ENCODE peak calls at places on chromosome 13, in eight cellular contexts. One of them, this sample, is unnamed.

GRCh38 chr13:66992183-66992582 is 238.0 kb downstream of the PCDH9 start:
- DNase-seq in stomach: no peak
- DNase-seq in CD4-positive, CD25-positive, alpha-beta regulatory T cell: no peak
- DNase-seq in heart right ventricle: no peak
- DNase-seq in H9: no peak
- DNase-seq in pancreas: no peak
- DNase-seq in effector memory CD4-positive, alpha-beta T cell: no peak
- DNase-seq in mesendoderm: no peak
- DNase-seq in this sample: no peak

GRCh38 chr13:98033277-98034247 is 80.1 kb downstream of the IPO5 start:
- DNase-seq in H9: no peak
- DNase-seq in CD4-positive, CD25-positive, alpha-beta regulatory T cell: no peak
- DNase-seq in effector memory CD4-positive, alpha-beta T cell: no peak
- DNase-seq in heart right ventricle: no peak
- DNase-seq in stomach: no peak
- DNase-seq in pancreas: no peak
- DNase-seq in mesendoderm: peak
- DNase-seq in this sample: no peak

GRCh38 chr13:23941216-23941615 is 43.9 kb upstream of the C1QTNF9B start:
- DNase-seq in effector memory CD4-positive, alpha-beta T cell: no peak
- DNase-seq in CD4-positive, CD25-positive, alpha-beta regulatory T cell: no peak
- DNase-seq in mesendoderm: no peak
- DNase-seq in pancreas: no peak
- DNase-seq in stomach: no peak
- DNase-seq in H9: no peak
- DNase-seq in heart right ventricle: no peak
- DNase-seq in this sample: no peak

GRCh38 chr13:35518337-35518736 is 41.8 kb upstream of the MAB21L1 start:
- DNase-seq in pancreas: no peak
- DNase-seq in heart right ventricle: no peak
- DNase-seq in CD4-positive, CD25-positive, alpha-beta regulatory T cell: no peak
- DNase-seq in effector memory CD4-positive, alpha-beta T cell: no peak
- DNase-seq in mesendoderm: no peak
- DNase-seq in H9: no peak
- DNase-seq in stomach: no peak
- DNase-seq in this sample: no peak

GRCh38 chr13:112943309-112944125 is 25.5 kb upstream of the MCF2L start:
- DNase-seq in heart right ventricle: peak
- DNase-seq in effector memory CD4-positive, alpha-beta T cell: no peak
- DNase-seq in stomach: peak
- DNase-seq in CD4-positive, CD25-positive, alpha-beta regulatory T cell: peak
- DNase-seq in pancreas: peak
- DNase-seq in H9: peak
- DNase-seq in mesendoderm: peak
- DNase-seq in this sample: peak

GRCh38 chr13:27822873-27823311 is 30.6 kb downstream of the GSX1 start:
- DNase-seq in pancreas: no peak
- DNase-seq in H9: no peak
- DNase-seq in mesendoderm: no peak
- DNase-seq in CD4-positive, CD25-positive, alpha-beta regulatory T cell: peak
- DNase-seq in heart right ventricle: no peak
- DNase-seq in effector memory CD4-positive, alpha-beta T cell: no peak
- DNase-seq in stomach: no peak
- DNase-seq in this sample: no peak

GRCh38 chr13:92573467-92574057 is 653.0 kb upstream of the GPC6 start:
- DNase-seq in mesendoderm: peak
- DNase-seq in pancreas: no peak
- DNase-seq in H9: peak
- DNase-seq in heart right ventricle: no peak
- DNase-seq in stomach: no peak
- DNase-seq in effector memory CD4-positive, alpha-beta T cell: no peak
- DNase-seq in CD4-positive, CD25-positive, alpha-beta regulatory T cell: peak
- DNase-seq in this sample: peak

GRCh38 chr13:85690368-85690767 is 108.9 kb downstream of the SLITRK6 start:
- DNase-seq in H9: no peak
- DNase-seq in pancreas: no peak
- DNase-seq in mesendoderm: no peak
- DNase-seq in stomach: no peak
- DNase-seq in CD4-positive, CD25-positive, alpha-beta regulatory T cell: no peak
- DNase-seq in heart right ventricle: no peak
- DNase-seq in effector memory CD4-positive, alpha-beta T cell: no peak
- DNase-seq in this sample: no peak

GRCh38 chr13:20424959-20425358 is 100.7 kb downstream of the CRYL1 start:
- DNase-seq in H9: no peak
- DNase-seq in stomach: no peak
- DNase-seq in pancreas: no peak
- DNase-seq in effector memory CD4-positive, alpha-beta T cell: no peak
- DNase-seq in mesendoderm: no peak
- DNase-seq in heart right ventricle: no peak
- DNase-seq in CD4-positive, CD25-positive, alpha-beta regulatory T cell: no peak
- DNase-seq in this sample: no peak

GRCh38 chr13:112793545-112794445 is 104.0 kb downstream of the ATP11A start:
- DNase-seq in effector memory CD4-positive, alpha-beta T cell: no peak
- DNase-seq in heart right ventricle: no peak
- DNase-seq in CD4-positive, CD25-positive, alpha-beta regulatory T cell: no peak
- DNase-seq in pancreas: no peak
- DNase-seq in stomach: peak
- DNase-seq in H9: no peak
- DNase-seq in mesendoderm: no peak
- DNase-seq in this sample: no peak

GRCh38 chr13:39811696-39812095 is 156.2 kb downstream of the COG6 start:
- DNase-seq in CD4-positive, CD25-positive, alpha-beta regulatory T cell: no peak
- DNase-seq in heart right ventricle: no peak
- DNase-seq in pancreas: no peak
- DNase-seq in effector memory CD4-positive, alpha-beta T cell: no peak
- DNase-seq in H9: no peak
- DNase-seq in mesendoderm: no peak
- DNase-seq in stomach: no peak
- DNase-seq in this sample: no peak

GRCh38 chr13:39811051-39811450 is 155.6 kb downstream of the COG6 start:
- DNase-seq in pancreas: no peak
- DNase-seq in H9: no peak
- DNase-seq in effector memory CD4-positive, alpha-beta T cell: no peak
- DNase-seq in stomach: no peak
- DNase-seq in mesendoderm: no peak
- DNase-seq in heart right ventricle: no peak
- DNase-seq in CD4-positive, CD25-positive, alpha-beta regulatory T cell: no peak
- DNase-seq in this sample: no peak

GRCh38 chr13:39816936-39817335 is 161.5 kb downstream of the COG6 start:
- DNase-seq in mesendoderm: no peak
- DNase-seq in CD4-positive, CD25-positive, alpha-beta regulatory T cell: no peak
- DNase-seq in heart right ventricle: no peak
- DNase-seq in effector memory CD4-positive, alpha-beta T cell: no peak
- DNase-seq in pancreas: no peak
- DNase-seq in H9: no peak
- DNase-seq in stomach: no peak
- DNase-seq in this sample: no peak

GRCh38 chr13:39818953-39819352 is 163.5 kb downstream of the COG6 start:
- DNase-seq in H9: no peak
- DNase-seq in heart right ventricle: no peak
- DNase-seq in effector memory CD4-positive, alpha-beta T cell: no peak
- DNase-seq in stomach: no peak
- DNase-seq in mesendoderm: no peak
- DNase-seq in pancreas: no peak
- DNase-seq in CD4-positive, CD25-positive, alpha-beta regulatory T cell: no peak
- DNase-seq in this sample: no peak

GRCh38 chr13:39815345-39816111 is 160.1 kb downstream of the COG6 start:
- DNase-seq in heart right ventricle: no peak
- DNase-seq in pancreas: no peak
- DNase-seq in H9: no peak
- DNase-seq in stomach: no peak
- DNase-seq in mesendoderm: no peak
- DNase-seq in CD4-positive, CD25-positive, alpha-beta regulatory T cell: no peak
- DNase-seq in effector memory CD4-positive, alpha-beta T cell: no peak
- DNase-seq in this sample: no peak
- H3K27ac ChIP-seq in heart right ventricle: no peak
- H3K27ac ChIP-seq in pancreas: no peak
- H3K27ac ChIP-seq in H9: no peak
- H3K27ac ChIP-seq in stomach: no peak
- H3K27ac ChIP-seq in mesendoderm: no peak
- H3K27ac ChIP-seq in CD4-positive, CD25-positive, alpha-beta regulatory T cell: no peak
- H3K27ac ChIP-seq in effector memory CD4-positive, alpha-beta T cell: no peak
- H3K27ac ChIP-seq in this sample: no peak

GRCh38 chr13:22086593-22086992 is 415.7 kb downstream of the FGF9 start:
- DNase-seq in effector memory CD4-positive, alpha-beta T cell: no peak
- DNase-seq in H9: no peak
- DNase-seq in pancreas: no peak
- DNase-seq in CD4-positive, CD25-positive, alpha-beta regulatory T cell: no peak
- DNase-seq in heart right ventricle: no peak
- DNase-seq in mesendoderm: no peak
- DNase-seq in stomach: no peak
- DNase-seq in this sample: no peak
- H3K27ac ChIP-seq in effector memory CD4-positive, alpha-beta T cell: no peak
- H3K27ac ChIP-seq in H9: no peak
- H3K27ac ChIP-seq in pancreas: no peak
- H3K27ac ChIP-seq in CD4-positive, CD25-positive, alpha-beta regulatory T cell: no peak
- H3K27ac ChIP-seq in heart right ventricle: no peak
- H3K27ac ChIP-seq in mesendoderm: no peak
- H3K27ac ChIP-seq in stomach: no peak
- H3K27ac ChIP-seq in this sample: no peak

GRCh38 chr13:73168226-73168992 is 109.6 kb downstream of the KLF5 start:
- DNase-seq in H9: no peak
- DNase-seq in pancreas: no peak
- DNase-seq in heart right ventricle: no peak
- DNase-seq in mesendoderm: no peak
- DNase-seq in effector memory CD4-positive, alpha-beta T cell: no peak
- DNase-seq in stomach: no peak
- DNase-seq in CD4-positive, CD25-positive, alpha-beta regulatory T cell: no peak
- DNase-seq in this sample: no peak
- H3K27ac ChIP-seq in H9: no peak
- H3K27ac ChIP-seq in pancreas: no peak
- H3K27ac ChIP-seq in heart right ventricle: no peak
- H3K27ac ChIP-seq in mesendoderm: no peak
- H3K27ac ChIP-seq in effector memory CD4-positive, alpha-beta T cell: no peak
- H3K27ac ChIP-seq in stomach: peak
- H3K27ac ChIP-seq in CD4-positive, CD25-positive, alpha-beta regulatory T cell: no peak
- H3K27ac ChIP-seq in this sample: no peak

DNA sequence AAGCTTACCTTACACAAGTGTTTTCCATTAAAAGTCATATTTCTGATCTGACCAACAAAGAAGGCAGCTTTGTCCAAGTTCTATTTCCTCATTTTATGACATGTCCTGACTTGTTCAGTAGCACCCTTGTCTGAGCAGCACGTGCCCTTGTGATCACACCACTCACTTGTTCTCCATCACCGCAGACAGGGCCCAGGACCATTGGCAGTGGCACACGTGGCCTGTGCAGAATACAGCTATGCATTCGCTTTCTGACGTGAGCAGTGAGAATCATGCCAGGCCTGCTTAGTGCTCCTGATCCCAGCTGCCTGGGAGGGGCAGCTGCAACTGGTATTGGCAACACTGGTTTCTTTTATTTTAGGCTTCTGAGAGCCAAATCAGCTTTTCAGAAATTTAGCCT is 134.2 kb downstream of the FRY start:
- DNase-seq in pancreas: no peak
- DNase-seq in CD4-positive, CD25-positive, alpha-beta regulatory T cell: no peak
- DNase-seq in heart right ventricle: peak
- DNase-seq in H9: no peak
- DNase-seq in mesendoderm: no peak
- DNase-seq in effector memory CD4-positive, alpha-beta T cell: no peak
- DNase-seq in stomach: no peak
- DNase-seq in this sample: peak
- H3K27ac ChIP-seq in pancreas: no peak
- H3K27ac ChIP-seq in CD4-positive, CD25-positive, alpha-beta regulatory T cell: no peak
- H3K27ac ChIP-seq in heart right ventricle: peak
- H3K27ac ChIP-seq in H9: no peak
- H3K27ac ChIP-seq in mesendoderm: no peak
- H3K27ac ChIP-seq in effector memory CD4-positive, alpha-beta T cell: no peak
- H3K27ac ChIP-seq in stomach: no peak
- H3K27ac ChIP-seq in this sample: peak

DNA sequence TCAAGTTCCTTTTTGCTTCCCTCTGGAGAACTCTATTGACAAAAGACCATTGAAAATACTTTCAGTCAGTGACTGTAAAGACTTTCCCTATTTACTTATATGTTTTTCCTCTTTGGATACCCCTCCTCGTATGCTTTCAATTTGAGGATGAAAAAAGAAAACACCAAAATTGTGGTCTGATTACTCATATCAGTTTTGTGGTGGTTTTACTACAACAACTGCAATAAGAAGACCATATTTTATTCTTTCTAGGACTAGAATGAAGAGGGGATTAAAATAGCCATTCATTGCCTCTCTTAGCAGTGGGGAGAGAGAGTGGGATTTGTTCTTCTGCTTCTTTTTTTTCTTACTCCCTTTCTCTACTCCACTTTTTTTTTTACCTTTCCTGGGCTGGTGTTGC is 113.1 kb downstream of the ESD start:
- DNase-seq in H9: no peak
- DNase-seq in effector memory CD4-positive, alpha-beta T cell: no peak
- DNase-seq in CD4-positive, CD25-positive, alpha-beta regulatory T cell: no peak
- DNase-seq in pancreas: no peak
- DNase-seq in heart right ventricle: no peak
- DNase-seq in stomach: no peak
- DNase-seq in mesendoderm: no peak
- DNase-seq in this sample: no peak
- H3K27ac ChIP-seq in H9: peak
- H3K27ac ChIP-seq in effector memory CD4-positive, alpha-beta T cell: no peak
- H3K27ac ChIP-seq in CD4-positive, CD25-positive, alpha-beta regulatory T cell: no peak
- H3K27ac ChIP-seq in pancreas: no peak
- H3K27ac ChIP-seq in heart right ventricle: no peak
- H3K27ac ChIP-seq in stomach: peak
- H3K27ac ChIP-seq in mesendoderm: no peak
- H3K27ac ChIP-seq in this sample: no peak

DNA sequence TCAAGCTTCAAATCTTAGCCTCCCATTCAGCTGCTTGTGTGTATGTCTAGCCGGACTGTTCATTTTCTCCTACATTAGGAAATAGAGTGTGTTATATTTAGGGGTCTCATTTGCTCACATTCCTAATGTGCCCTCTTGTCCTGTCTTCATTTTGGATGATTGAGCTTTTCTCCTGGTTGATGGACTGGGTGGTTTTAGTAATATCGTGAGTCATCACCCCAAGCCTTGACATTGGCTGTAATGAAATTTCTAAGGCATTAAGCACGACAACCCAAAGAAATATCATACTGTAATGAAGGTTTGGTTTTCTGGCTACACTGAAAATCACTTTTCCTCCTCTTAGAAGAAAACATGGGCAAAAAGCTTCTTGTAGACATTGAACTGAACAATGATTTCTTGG is 110.7 kb upstream of the WASF3 start:
- DNase-seq in mesendoderm: no peak
- DNase-seq in H9: no peak
- DNase-seq in CD4-positive, CD25-positive, alpha-beta regulatory T cell: no peak
- DNase-seq in pancreas: no peak
- DNase-seq in stomach: no peak
- DNase-seq in heart right ventricle: no peak
- DNase-seq in effector memory CD4-positive, alpha-beta T cell: no peak
- DNase-seq in this sample: no peak
- H3K27ac ChIP-seq in mesendoderm: no peak
- H3K27ac ChIP-seq in H9: no peak
- H3K27ac ChIP-seq in CD4-positive, CD25-positive, alpha-beta regulatory T cell: no peak
- H3K27ac ChIP-seq in pancreas: no peak
- H3K27ac ChIP-seq in stomach: no peak
- H3K27ac ChIP-seq in heart right ventricle: no peak
- H3K27ac ChIP-seq in effector memory CD4-positive, alpha-beta T cell: no peak
- H3K27ac ChIP-seq in this sample: no peak

DNA sequence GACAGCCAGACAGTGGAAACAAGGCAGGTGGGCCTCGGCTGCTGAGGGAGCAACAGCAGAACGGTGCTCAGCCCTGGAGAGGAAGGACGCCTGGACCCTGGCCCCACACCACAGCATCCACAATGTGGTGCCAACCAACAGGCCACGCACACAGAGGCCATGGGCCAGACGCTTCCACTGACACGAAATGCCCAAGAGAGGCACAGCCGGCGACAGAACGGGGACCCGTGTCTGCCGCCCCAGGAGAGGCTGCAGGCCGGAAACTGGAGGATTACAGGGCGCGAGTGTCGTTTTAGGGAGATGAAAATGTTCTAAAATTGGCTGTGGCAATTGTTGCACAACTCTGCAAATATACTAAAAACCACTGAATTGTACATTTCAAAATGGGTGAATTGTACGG is 69.7 kb downstream of the RASA3 start:
- DNase-seq in stomach: no peak
- DNase-seq in effector memory CD4-positive, alpha-beta T cell: no peak
- DNase-seq in H9: no peak
- DNase-seq in CD4-positive, CD25-positive, alpha-beta regulatory T cell: no peak
- DNase-seq in heart right ventricle: no peak
- DNase-seq in mesendoderm: no peak
- DNase-seq in pancreas: no peak
- DNase-seq in this sample: no peak
- H3K27ac ChIP-seq in stomach: peak
- H3K27ac ChIP-seq in effector memory CD4-positive, alpha-beta T cell: no peak
- H3K27ac ChIP-seq in H9: no peak
- H3K27ac ChIP-seq in CD4-positive, CD25-positive, alpha-beta regulatory T cell: no peak
- H3K27ac ChIP-seq in heart right ventricle: no peak
- H3K27ac ChIP-seq in mesendoderm: no peak
- H3K27ac ChIP-seq in pancreas: no peak
- H3K27ac ChIP-seq in this sample: peak